ENCODE peak calls at places on chromosomes 11 and 22, in four cellular contexts. P, Y, X and W are unnamed samples. For H3K9me3 and H3K4me1, the result is how much of the 10 kb centered on the place peaks cover.

GRCh38 chr22:46195487-46196165 is 45.3 kb downstream of the PPARA start:
- DNase-seq in Y (no peak), P (no peak), X (no peak), W (no peak)

GRCh38 chr11:12390687-12391110 is 13.3 kb downstream of the PARVA start:
- DNase-seq in P (no peak), X (no peak), Y (peak), W (no peak)

GRCh38 chr11:5369793-5370192 is 13.8 kb upstream of the OR51M1 start:
- DNase-seq in P (no peak), X (peak), Y (no peak), W (peak)

GRCh38 chr11:130096042-130096441 is 26.3 kb downstream of the APLP2 start:
- DNase-seq in Y (no peak), P (no peak), X (no peak), W (no peak)

GRCh38 chr22:35352214-35353111 is 28.4 kb upstream of the HMOX1 start:
- DNase-seq in Y (peak), X (peak), P (peak), W (no peak)

GRCh38 chr11:42890773-42891172 is 421.0 kb upstream of the API5 start:
- DNase-seq in P (peak), Y (no peak), X (no peak), W (no peak)

GRCh38 chr22:46082633-46083032 is 67.7 kb upstream of the PPARA start:
- DNase-seq in P (no peak), Y (peak), X (peak), W (peak)

GRCh38 chr11:1742371-1742770 is 8.0 kb downstream of the IFITM10 start:
- DNase-seq in Y (no peak), X (no peak), P (no peak), W (no peak)

GRCh38 chr22:29427176-29427760 is 11.1 kb upstream of the RFPL1 start:
- DNase-seq in X (peak), Y (no peak), P (no peak), W (no peak)

GRCh38 chr22:28951969-28952521 is 68.7 kb downstream of the ZNRF3 start:
- DNase-seq in Y (peak), X (no peak), P (no peak), W (peak)

GRCh38 chr11:34379539-34379938 is 21.7 kb upstream of the ABTB2 start:
- DNase-seq in X (no peak), Y (no peak), P (no peak), W (no peak)

GRCh38 chr22:25630446-25630845 is 66.0 kb downstream of the GRK3 start:
- DNase-seq in X (no peak), P (no peak), Y (no peak), W (no peak)

GRCh38 chr11:31974737-31975136 is 116.1 kb upstream of the RCN1 start:
- DNase-seq in Y (no peak), X (peak), P (no peak), W (no peak)

GRCh38 chr11:32288276-32288675 is 147.1 kb downstream of the WT1 start:
- DNase-seq in X (no peak), Y (no peak), P (no peak), W (no peak)

GRCh38 chr22:26194877-26195276 is 25.6 kb downstream of the SEZ6L start:
- DNase-seq in Y (no peak), P (no peak), X (no peak), W (no peak)

GRCh38 chr11:69718147-69718546 is 14.3 kb upstream of the FGF19 start:
- DNase-seq in Y (no peak), P (no peak), X (peak), W (peak)

GRCh38 chr11:47271961-47272661 is 2.2 kb downstream of the MADD start:
- DNase-seq in Y (no peak), P (no peak), X (no peak), W (no peak)

GRCh38 chr22:25700996-25701815 is 40.8 kb upstream of the MYO18B start:
- DNase-seq in X (peak), Y (no peak), P (no peak), W (peak)

DNA sequence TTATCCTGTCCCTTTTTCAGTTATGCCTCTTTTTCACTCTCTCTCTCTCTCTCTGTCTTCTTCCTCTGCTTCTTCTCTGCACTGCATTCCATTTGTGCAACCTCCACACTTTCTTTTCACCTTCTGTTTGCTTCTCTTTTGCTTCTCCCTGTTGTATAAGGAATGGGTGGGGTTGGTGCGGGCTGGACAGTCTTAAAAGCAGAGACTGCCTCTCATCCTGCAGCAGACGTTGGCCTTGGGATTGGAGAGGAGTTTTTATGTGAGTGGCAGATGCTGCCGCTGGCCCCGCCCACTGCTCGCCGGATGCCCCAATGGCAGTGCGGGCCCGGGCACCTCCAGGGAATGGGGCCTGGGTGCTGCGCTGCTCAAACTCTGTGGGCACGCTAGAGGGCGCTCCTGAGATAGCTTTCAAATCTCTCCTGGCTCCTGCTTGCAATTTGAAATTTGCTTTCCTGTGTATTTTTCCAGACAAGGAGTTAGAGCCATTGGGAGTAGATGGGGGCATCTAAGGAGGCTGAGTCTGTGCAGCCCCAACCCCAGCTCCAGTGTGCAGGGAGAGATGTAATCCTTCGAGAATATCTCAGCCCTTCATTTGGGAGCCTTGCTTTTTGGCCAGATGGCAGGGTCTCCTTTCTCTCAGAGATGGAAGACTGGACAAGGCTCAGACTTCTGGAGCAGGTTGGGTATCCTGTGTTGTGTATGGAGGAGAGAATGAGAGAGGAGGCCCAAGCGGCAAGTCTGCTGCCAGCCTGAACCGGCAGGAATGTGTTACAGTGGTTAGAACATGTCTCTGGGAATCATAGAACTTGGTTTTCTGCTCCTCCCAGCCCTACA is 81.2 kb downstream of the GRAMD1B start:
- DNase-seq in X (peak), P (peak), Y (peak), W (peak)
- H3K27ac ChIP-seq in X (no peak), P (no peak), Y (no peak), W (no peak)

DNA sequence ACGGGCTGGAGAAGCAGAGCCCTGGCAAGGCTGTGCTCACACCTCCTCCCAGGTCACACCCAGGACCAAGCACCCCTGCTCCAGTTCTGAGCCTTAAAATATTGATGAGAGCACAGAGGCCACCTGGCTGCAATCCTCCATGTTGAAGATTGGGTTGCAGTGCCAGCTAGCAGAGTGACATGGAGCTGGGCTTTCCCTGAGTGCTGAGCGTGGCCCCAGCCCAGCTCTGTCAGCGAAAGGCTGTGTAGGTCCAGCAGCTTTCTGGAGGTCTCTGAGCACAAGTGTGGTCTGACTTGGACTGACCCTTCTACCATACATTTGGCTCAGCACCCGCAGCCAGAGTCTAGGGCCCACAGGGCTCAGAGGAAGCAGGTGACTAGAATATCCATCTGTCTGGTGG is 4.0 kb upstream of the CHKA start:
- DNase-seq in P (no peak), X (no peak), Y (no peak), W (no peak)
- H3K9me3 ChIP-seq in P (under half), X (under half), Y (under half), W (under half)

GRCh38 chr11:67355794-67356550 is 2.6 kb upstream of the POLD4 start:
- DNase-seq in X (no peak), P (no peak), Y (no peak), W (no peak)
- H3K4me1 ChIP-seq in X (half or more), P (under half), Y (half or more), W (half or more)

DNA sequence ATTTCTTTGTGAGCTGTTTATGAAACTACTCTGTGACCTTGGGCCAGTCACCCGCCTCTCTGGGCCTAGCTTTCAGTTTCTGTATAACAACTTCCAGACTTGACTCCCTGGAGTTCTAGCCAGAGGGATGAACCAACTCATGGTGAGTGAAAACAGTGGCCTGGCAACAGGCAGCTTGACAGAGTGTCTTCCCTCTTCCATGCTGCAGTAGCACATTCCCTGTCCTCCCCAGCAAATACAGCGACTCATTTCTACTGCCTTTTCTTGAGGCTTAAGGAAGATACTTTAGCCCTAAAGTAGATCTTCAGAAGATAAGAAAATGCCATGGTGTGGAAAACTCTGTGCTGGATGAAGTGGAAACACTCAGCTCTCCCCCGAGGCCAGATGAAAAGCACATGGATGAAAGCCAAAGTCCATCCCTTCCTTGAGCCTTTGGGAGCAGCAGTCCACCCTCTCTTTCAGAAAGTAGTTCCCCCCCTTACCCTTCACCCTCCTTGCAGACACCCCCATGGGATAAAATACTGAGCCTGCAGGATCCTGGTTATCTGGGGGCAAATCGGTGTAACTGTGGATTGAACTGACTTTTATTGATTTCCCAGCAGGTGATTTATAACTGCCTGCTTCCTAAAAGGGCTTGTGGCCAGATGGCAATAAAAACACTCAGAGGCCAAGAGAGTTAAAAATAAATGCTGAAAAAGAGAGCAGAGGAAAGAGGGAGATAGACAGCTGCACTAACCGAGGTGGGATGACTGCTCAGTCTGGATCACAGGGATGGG is 24.1 kb downstream of the IRAG1 start:
- DNase-seq in Y (peak), X (peak), P (no peak), W (no peak)
- H3K27ac ChIP-seq in Y (peak), X (peak), P (no peak), W (no peak)

GRCh38 chr11:60915250-60915914 is 1.4 kb downstream of the TMEM109 start:
- DNase-seq in Y (peak), X (peak), P (peak), W (peak)
- H3K9me3 ChIP-seq in Y (under half), X (under half), P (under half), W (under half)

GRCh38 chr11:113998574-113998973 is 23.7 kb downstream of the HTR3A start:
- DNase-seq in X (no peak), P (no peak), Y (no peak), W (no peak)
- H3K4me1 ChIP-seq in X (under half), P (under half), Y (under half), W (under half)

GRCh38 chr22:21697021-21697771 is 31.4 kb downstream of the PPIL2 start:
- DNase-seq in P (no peak), X (no peak), Y (no peak), W (no peak)
- H3K27ac ChIP-seq in P (no peak), X (no peak), Y (peak), W (peak)

GRCh38 chr22:49535527-49536125 is 292.0 kb downstream of the BRD1 start:
- DNase-seq in P (peak), Y (peak), X (no peak), W (no peak)

GRCh38 chr22:49534386-49534785 is 293.3 kb downstream of the BRD1 start:
- DNase-seq in P (peak), Y (no peak), X (no peak), W (no peak)

GRCh38 chr22:49538006-49538405 is 289.7 kb downstream of the BRD1 start:
- DNase-seq in X (no peak), P (no peak), Y (peak), W (no peak)

GRCh38 chr22:49535126-49535525 is 292.5 kb downstream of the BRD1 start:
- DNase-seq in P (peak), X (no peak), Y (peak), W (no peak)

GRCh38 chr22:49536571-49537131 is 291.0 kb downstream of the BRD1 start:
- DNase-seq in Y (peak), X (no peak), P (peak), W (no peak)
- H3K9me3 ChIP-seq in Y (under half), X (under half), P (under half), W (under half)

GRCh38 chr11:119100960-119101349 is 698 bp downstream of the DPAGT1 start:
- DNase-seq in X (peak), Y (no peak), P (no peak), W (no peak)
- H3K4me1 ChIP-seq in X (under half), Y (under half), P (under half), W (under half)

GRCh38 chr22:27866136-27867091 is 52.6 kb downstream of the PITPNB start:
- DNase-seq in P (no peak), Y (peak), X (peak), W (no peak)
- H3K27ac ChIP-seq in P (peak), Y (peak), X (peak), W (peak)